ENCODE peak calls at places on chromosomes 4 and X, in eight cellular contexts. D, W, N, X, P, M, G and H are unnamed samples.

GRCh38 chr4:118950224-118950623 is 61.6 kb downstream of the SYNPO2 start:
- DNase-seq in D (no peak), W (no peak), N (no peak), X (no peak), P (no peak), M (no peak), G (no peak), H (no peak)

GRCh38 chrX:41470706-41471105 is 23.6 kb downstream of the NYX start:
- DNase-seq in D (no peak), W (no peak), N (no peak), X (no peak), P (no peak), M (no peak), G (no peak), H (no peak)

GRCh38 chrX:18649498-18649951 is 22.4 kb downstream of the RS1 start:
- DNase-seq in D (no peak), W (no peak), N (no peak), X (no peak), P (no peak), M (no peak), G (no peak), H (no peak)

GRCh38 chr4:11228575-11228974 is 200.1 kb downstream of the HS3ST1 start:
- DNase-seq in D (no peak), W (no peak), N (no peak), X (no peak), P (no peak), M (no peak), G (no peak), H (no peak)

GRCh38 chr4:163614866-163615265 is 120.4 kb downstream of the TMA16 start:
- DNase-seq in D (no peak), W (no peak), N (no peak), X (no peak), P (no peak), M (no peak), G (no peak), H (no peak)

GRCh38 chr4:26839016-26839415 is 21.6 kb upstream of the STIM2 start:
- DNase-seq in D (no peak), W (no peak), N (no peak), X (no peak), P (no peak), M (no peak), G (no peak), H (no peak)

GRCh38 chr4:181618038-181618618 is 625.1 kb upstream of the TENM3 start:
- DNase-seq in D (no peak), W (no peak), N (no peak), X (no peak), P (no peak), M (no peak), G (no peak), H (no peak)

GRCh38 chrX:15349046-15349445 is 13.7 kb upstream of the PIGA start:
- DNase-seq in D (peak), W (no peak), N (peak), X (peak), P (no peak), M (no peak), G (peak), H (peak)

GRCh38 chrX:12955882-12956703 is 18.8 kb upstream of the TMSB4X start:
- DNase-seq in D (no peak), W (peak), N (peak), X (no peak), P (no peak), M (peak), G (peak), H (no peak)

GRCh38 chrX:134999469-134999868 is 8.7 kb downstream of the SMIM10 start:
- DNase-seq in D (peak), W (no peak), N (peak), X (no peak), P (no peak), M (no peak), G (peak), H (no peak)

GRCh38 chr4:169270156-169270809 is 473 bp downstream of the SH3RF1 start:
- DNase-seq in D (no peak), W (peak), N (peak), X (no peak), P (peak), M (peak), G (peak), H (no peak)

GRCh38 chr4:81747242-81747930 is 275.7 kb upstream of the RASGEF1B start:
- DNase-seq in D (no peak), W (no peak), N (no peak), X (no peak), P (no peak), M (no peak), G (no peak), H (no peak)

GRCh38 chrX:1093112-1093511 is 119.3 kb downstream of the CRLF2 start:
- DNase-seq in D (no peak), W (no peak), N (no peak), X (peak), P (no peak), M (no peak), G (no peak), H (no peak)

GRCh38 chr4:44632733-44633132 is 18.7 kb downstream of the YIPF7 start:
- DNase-seq in D (no peak), W (no peak), N (no peak), X (no peak), P (no peak), M (no peak), G (no peak), H (no peak)

GRCh38 chr4:44629280-44629866 is 22.1 kb downstream of the YIPF7 start:
- DNase-seq in D (peak), W (no peak), N (peak), X (no peak), P (no peak), M (no peak), G (peak), H (peak)

DNA sequence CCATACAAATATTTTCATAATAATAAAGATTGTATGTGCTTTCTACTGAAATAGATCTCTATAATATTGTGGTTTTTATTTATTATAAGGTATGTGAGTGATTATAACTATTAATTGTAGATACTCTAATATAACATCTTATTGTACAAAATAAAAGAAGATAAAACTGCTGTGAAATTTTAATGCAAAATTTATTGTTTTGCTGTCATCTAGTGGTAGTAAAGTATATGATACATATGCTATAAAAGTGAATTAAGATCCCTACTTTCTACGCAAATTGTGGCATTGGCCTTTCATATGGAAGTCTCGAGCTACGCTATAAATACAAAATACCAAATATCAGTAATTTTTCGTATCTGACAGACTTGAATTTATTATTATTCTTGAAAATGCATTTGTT is 19.3 kb downstream of the YIPF7 start:
- DNase-seq in D (no peak), W (no peak), N (no peak), X (no peak), P (no peak), M (no peak), G (no peak), H (no peak)
- TF ChIP-seq CTCF in D (no peak), W (no peak), N (peak), X (no peak), P (no peak), M (peak), G (no peak), H (peak)

DNA sequence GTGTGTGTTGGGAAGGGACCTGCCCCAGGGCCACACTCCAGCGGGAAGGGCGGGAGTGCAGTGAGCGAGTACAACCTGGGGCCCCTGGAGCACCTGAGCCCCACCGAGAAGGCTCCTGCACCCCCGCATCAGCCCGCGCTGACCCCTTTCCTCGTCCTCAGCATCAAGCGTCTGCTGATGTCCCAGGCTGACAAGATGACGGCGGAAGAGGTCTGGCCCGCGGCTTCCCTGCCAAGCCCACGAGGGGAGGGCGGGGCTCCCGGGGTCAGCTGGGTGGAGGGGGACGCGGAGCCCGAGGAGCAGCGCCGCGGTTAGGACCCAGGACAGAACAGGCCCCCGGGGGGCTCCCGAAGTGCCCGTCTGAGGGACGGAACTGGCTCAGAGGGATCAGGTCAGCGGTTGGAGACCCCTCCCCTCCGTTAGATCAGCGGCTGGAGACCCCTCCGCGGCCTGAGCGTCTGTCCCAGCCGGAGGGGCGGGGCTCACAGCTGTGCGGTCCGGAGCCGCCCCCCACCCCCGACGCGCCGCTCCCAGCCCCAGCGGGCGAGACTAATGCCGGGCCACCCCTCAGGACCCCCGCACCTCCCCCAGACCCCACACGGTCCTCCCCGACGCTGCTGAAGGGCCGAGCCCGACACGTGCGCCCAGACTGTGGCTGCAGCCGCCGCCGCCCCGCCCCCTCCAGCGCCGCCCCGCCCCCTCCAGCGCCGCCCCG is 6.7 kb downstream of the MYL5 start:
- DNase-seq in D (no peak), W (no peak), N (no peak), X (peak), P (no peak), M (peak), G (peak), H (no peak)
- H3K4me3 ChIP-seq in D (peak), W (peak), N (peak), X (peak), P (peak), M (peak), G (peak), H (peak)

GRCh38 chrX:47093248-47093647 is 15.0 kb downstream of the RGN start:
- DNase-seq in D (peak), W (no peak), N (peak), X (no peak), P (no peak), M (no peak), G (peak), H (peak)
- TF ChIP-seq CTCF in D (peak), W (peak), N (peak), X (peak), P (no peak), M (peak), G (peak), H (peak)

DNA sequence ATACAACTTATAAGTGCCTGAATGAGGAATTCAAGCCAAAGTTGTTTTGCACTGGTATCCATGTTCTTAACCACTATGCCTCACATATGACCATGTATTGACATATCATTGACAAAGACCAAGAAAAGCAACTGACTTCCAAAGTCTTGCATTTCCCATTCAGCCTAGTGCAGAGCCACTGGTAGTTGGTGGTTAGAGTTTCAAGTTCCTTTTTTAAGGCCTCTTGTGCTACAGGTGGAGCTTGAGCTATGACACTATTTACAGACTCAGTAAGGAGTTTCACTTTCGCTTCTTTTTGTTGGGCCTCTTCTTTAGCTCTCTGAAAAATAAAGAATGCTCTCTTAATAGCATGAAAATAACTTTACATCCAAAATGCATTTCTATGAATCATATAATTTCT is 763.0 kb downstream of the DMD start:
- DNase-seq in D (no peak), W (no peak), N (no peak), X (no peak), P (no peak), M (no peak), G (no peak), H (no peak)
- H3K4me3 ChIP-seq in D (no peak), W (no peak), N (no peak), X (no peak), P (peak), M (no peak), G (no peak), H (no peak)

GRCh38 chr4:57231781-57232180 is 121.6 kb upstream of the IGFBP7 start:
- DNase-seq in D (no peak), W (no peak), N (no peak), X (no peak), P (no peak), M (no peak), G (no peak), H (no peak)

GRCh38 chr4:57233391-57233790 is 123.2 kb upstream of the IGFBP7 start:
- DNase-seq in D (peak), W (no peak), N (peak), X (no peak), P (no peak), M (no peak), G (peak), H (peak)

GRCh38 chr4:57234252-57234775 is 124.1 kb upstream of the IGFBP7 start:
- DNase-seq in D (no peak), W (no peak), N (no peak), X (no peak), P (no peak), M (no peak), G (no peak), H (no peak)
- TF ChIP-seq CTCF in D (no peak), W (no peak), N (no peak), X (no peak), P (no peak), M (no peak), G (no peak), H (no peak)

GRCh38 chr4:38730493-38730829 is 52.3 kb downstream of the TLR10 start:
- DNase-seq in D (no peak), W (no peak), N (no peak), X (no peak), P (no peak), M (no peak), G (no peak), H (no peak)
- H3K4me3 ChIP-seq in D (no peak), W (no peak), N (no peak), X (no peak), P (no peak), M (no peak), G (no peak), H (no peak)

GRCh38 chr4:140123666-140124377 is 30.2 kb downstream of the MAML3 start:
- DNase-seq in D (no peak), W (no peak), N (no peak), X (no peak), P (no peak), M (no peak), G (no peak), H (no peak)

GRCh38 chr4:140125374-140125773 is 28.6 kb downstream of the MAML3 start:
- DNase-seq in D (no peak), W (no peak), N (no peak), X (no peak), P (no peak), M (no peak), G (no peak), H (no peak)

GRCh38 chr4:140122891-140123290 is 31.1 kb downstream of the MAML3 start:
- DNase-seq in D (no peak), W (no peak), N (no peak), X (no peak), P (no peak), M (no peak), G (no peak), H (no peak)

GRCh38 chr4:140127422-140127821 is 26.6 kb downstream of the MAML3 start:
- DNase-seq in D (no peak), W (no peak), N (no peak), X (no peak), P (no peak), M (no peak), G (no peak), H (no peak)

GRCh38 chr4:140126261-140126660 is 27.7 kb downstream of the MAML3 start:
- DNase-seq in D (no peak), W (no peak), N (no peak), X (no peak), P (no peak), M (no peak), G (no peak), H (no peak)
- TF ChIP-seq CTCF in D (no peak), W (no peak), N (no peak), X (no peak), P (no peak), M (no peak), G (no peak), H (no peak)